ENCODE peak calls at places on chromosomes 16 and 17, in eight cellular contexts. B, Y, X, T, U, M, L and R are unnamed samples.

GRCh38 chr17:73043686-73044581 is 48.6 kb downstream of the SLC39A11 start:
- DNase-seq in B (no peak), Y (no peak), X (no peak), T (no peak), U (peak; percentile 88), M (peak; percentile 53), L (no peak), R (no peak)

GRCh38 chr17:6366144-6366755 is 68.7 kb downstream of the AIPL1 start:
- DNase-seq in B (no peak), Y (no peak), X (no peak), T (no peak), U (peak; percentile 75), M (peak; percentile 90), L (no peak), R (no peak)

GRCh38 chr16:29811170-29811895 is 660 bp upstream of the PRRT2 start:
- DNase-seq in B (peak; percentile 96), Y (peak; percentile 83), X (peak; percentile 97), T (peak; percentile 99), U (peak; percentile 93), M (peak; percentile 97), L (peak; percentile 98), R (peak; percentile 97)

GRCh38 chr17:79628861-79629547 is 18.2 kb upstream of the RBFOX3 start:
- DNase-seq in B (no peak), Y (peak; percentile 43), X (no peak), T (no peak), U (no peak), M (no peak), L (peak; percentile 31), R (peak; percentile 13)

GRCh38 chr17:82320956-82321927 is 3.8 kb upstream of the CD7 start:
- DNase-seq in B (no peak), Y (peak; percentile 88), X (no peak), T (peak; percentile 74), U (no peak), M (no peak), L (peak; percentile 63), R (no peak)

GRCh38 chr16:88367560-88367959 is 15.2 kb upstream of the ZNF469 start:
- DNase-seq in B (no peak), Y (peak; percentile 26), X (no peak), T (no peak), U (no peak), M (no peak), L (no peak), R (no peak)

GRCh38 chr17:40726919-40727318 is 23.4 kb upstream of the KRT24 start:
- DNase-seq in B (no peak), Y (no peak), X (no peak), T (peak; percentile 47), U (peak; percentile 40), M (no peak), L (peak; percentile 18), R (no peak)

GRCh38 chr16:55728797-55729196 is 73.0 kb downstream of the SLC6A2 start:
- DNase-seq in B (no peak), Y (no peak), X (no peak), T (no peak), U (peak; percentile 6), M (no peak), L (no peak), R (no peak)

GRCh38 chr16:29744541-29745101 is 1.2 kb downstream of the C16orf54 start:
- DNase-seq in B (no peak), Y (peak; percentile 51), X (no peak), T (peak; percentile 33), U (no peak), M (no peak), L (no peak), R (no peak)

GRCh38 chr17:45964634-45965033 is 34.4 kb upstream of the STH start:
- DNase-seq in B (no peak), Y (no peak), X (no peak), T (no peak), U (no peak), M (no peak), L (no peak), R (no peak)

GRCh38 chr16:84143081-84143480 is 1.9 kb downstream of the HSDL1 start:
- DNase-seq in B (no peak), Y (no peak), X (no peak), T (no peak), U (no peak), M (no peak), L (no peak), R (no peak)

GRCh38 chr17:33241390-33241789 is 51.7 kb downstream of the ASIC2 start:
- DNase-seq in B (no peak), Y (no peak), X (no peak), T (no peak), U (no peak), M (no peak), L (no peak), R (no peak)

GRCh38 chr16:85585762-85586161 is 27.4 kb upstream of the GSE1 start:
- DNase-seq in B (no peak), Y (no peak), X (no peak), T (no peak), U (no peak), M (no peak), L (no peak), R (no peak)

GRCh38 chr16:85582177-85582888 is 30.8 kb upstream of the GSE1 start:
- DNase-seq in B (no peak), Y (no peak), X (no peak), T (no peak), U (no peak), M (no peak), L (no peak), R (no peak)

GRCh38 chr16:85584192-85584757 is 28.8 kb upstream of the GSE1 start:
- DNase-seq in B (no peak), Y (no peak), X (no peak), T (no peak), U (no peak), M (no peak), L (no peak), R (no peak)

GRCh38 chr16:85584989-85585388 is 28.1 kb upstream of the GSE1 start:
- DNase-seq in B (no peak), Y (no peak), X (no peak), T (no peak), U (no peak), M (no peak), L (no peak), R (no peak)

GRCh38 chr16:85583491-85584181 is 29.5 kb upstream of the GSE1 start:
- DNase-seq in B (no peak), Y (no peak), X (no peak), T (no peak), U (no peak), M (no peak), L (peak; percentile 83), R (no peak)
- H3K4me1 ChIP-seq in B (no peaks in the 10 kb centered on the region), Y (peaks cover 2% of the 10 kb centered on the region), X (peaks cover 10% of the 10 kb centered on the region), T (peaks cover 95% of the 10 kb centered on the region), U (no peaks in the 10 kb centered on the region), M (no peaks in the 10 kb centered on the region), L (peaks cover 92% of the 10 kb centered on the region), R (peaks cover 63% of the 10 kb centered on the region)

GRCh38 chr17:17873450-17873991 is 36.7 kb upstream of the SREBF1 start:
- DNase-seq in B (no peak), Y (no peak), X (no peak), T (no peak), U (no peak), M (no peak), L (no peak), R (no peak)
- H3K36me3 ChIP-seq in B (no peaks in the 10 kb centered on the region), Y (peaks cover 24% of the 10 kb centered on the region), X (peaks cover 1% of the 10 kb centered on the region), T (no peaks in the 10 kb centered on the region), U (peaks cover 48% of the 10 kb centered on the region), M (peaks cover 4% of the 10 kb centered on the region), L (no peaks in the 10 kb centered on the region), R (peaks cover 37% of the 10 kb centered on the region)

DNA sequence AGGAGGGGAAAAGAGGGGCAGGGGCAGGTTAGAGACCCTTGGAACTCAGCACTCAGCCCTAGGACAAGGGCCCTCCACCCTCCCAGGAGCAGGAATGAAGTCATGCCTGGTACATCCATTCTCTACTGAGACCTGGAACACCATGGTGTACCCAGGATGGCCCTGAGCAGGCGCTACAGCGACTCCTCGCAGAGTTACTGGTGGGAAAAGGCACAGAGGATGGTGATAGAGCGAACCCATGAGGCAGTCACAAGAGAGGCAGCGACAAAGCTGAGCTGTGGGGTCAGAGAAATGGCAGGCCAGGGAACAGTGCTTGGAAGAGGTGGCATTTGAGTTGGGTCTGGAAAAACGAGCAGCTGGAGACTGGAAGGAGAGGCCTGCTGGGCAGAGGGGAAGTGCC is 37.5 kb downstream of the SRCIN1 start:
- DNase-seq in B (no peak), Y (no peak), X (no peak), T (peak; percentile 64), U (no peak), M (no peak), L (peak; percentile 60), R (no peak)
- H3K4me1 ChIP-seq in B (no peaks in the 10 kb centered on the region), Y (peaks cover 16% of the 10 kb centered on the region), X (peaks cover 3% of the 10 kb centered on the region), T (peaks cover 25% of the 10 kb centered on the region), U (no peaks in the 10 kb centered on the region), M (no peaks in the 10 kb centered on the region), L (peaks cover 38% of the 10 kb centered on the region), R (peaks cover 16% of the 10 kb centered on the region)

GRCh38 chr17:61793565-61793964 is 69.8 kb downstream of the BRIP1 start:
- DNase-seq in B (no peak), Y (no peak), X (no peak), T (no peak), U (no peak), M (no peak), L (no peak), R (no peak)
- H3K36me3 ChIP-seq in B (no peaks in the 10 kb centered on the region), Y (no peaks in the 10 kb centered on the region), X (no peaks in the 10 kb centered on the region), T (peaks cover 4% of the 10 kb centered on the region), U (peaks cover 32% of the 10 kb centered on the region), M (peaks cover 10% of the 10 kb centered on the region), L (peaks cover 22% of the 10 kb centered on the region), R (no peaks in the 10 kb centered on the region)

GRCh38 chr17:59361386-59361785 is 29.9 kb downstream of the YPEL2 start:
- DNase-seq in B (no peak), Y (no peak), X (no peak), T (no peak), U (peak; percentile 62), M (peak; percentile 86), L (no peak), R (no peak)
- H3K4me1 ChIP-seq in B (peaks cover 52% of the 10 kb centered on the region), Y (peaks cover 70% of the 10 kb centered on the region), X (peaks cover 51% of the 10 kb centered on the region), T (peaks cover 15% of the 10 kb centered on the region), U (peaks cover 24% of the 10 kb centered on the region), M (peaks cover 20% of the 10 kb centered on the region), L (peaks cover 60% of the 10 kb centered on the region), R (peaks cover 97% of the 10 kb centered on the region)

DNA sequence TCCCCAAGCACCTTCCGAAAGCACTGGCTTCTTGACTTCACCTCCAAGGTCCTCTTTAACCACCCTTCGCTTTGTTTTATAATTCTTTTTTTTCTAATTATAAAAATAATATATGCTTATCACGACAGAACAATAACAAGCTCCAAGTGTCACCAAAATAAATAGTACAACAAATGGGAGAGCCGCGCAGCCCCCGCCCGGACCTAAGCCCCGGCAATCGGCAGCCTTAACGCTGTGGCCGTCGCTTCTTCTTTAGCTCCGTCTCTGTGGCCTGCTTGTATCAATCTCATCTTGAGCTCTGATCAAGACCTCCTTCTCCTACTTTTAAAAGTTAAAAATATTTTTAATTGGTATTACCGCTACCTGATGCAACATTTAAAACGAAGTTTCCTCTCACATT is 42.7 kb downstream of the CYB5D2 start:
- DNase-seq in B (no peak), Y (no peak), X (no peak), T (no peak), U (no peak), M (no peak), L (no peak), R (no peak)
- H3K36me3 ChIP-seq in B (peaks cover 16% of the 10 kb centered on the region), Y (peaks cover 46% of the 10 kb centered on the region), X (peaks cover 66% of the 10 kb centered on the region), T (peaks cover 35% of the 10 kb centered on the region), U (peaks cover 9% of the 10 kb centered on the region), M (peaks cover 34% of the 10 kb centered on the region), L (no peaks in the 10 kb centered on the region), R (peaks cover 99% of the 10 kb centered on the region)